ENCODE peak calls at places on chromosome 5, in ten cellular contexts. W, Z, Y, L, G, Q, T, A, I and X are unnamed samples.

GRCh38 chr5:96870094-96871021 is 5.9 kb upstream of the ERAP2 start:
- DNase-seq in W (no peak), Z (no peak), Y (no peak), L (no peak), G (no peak), Q (no peak), T (no peak), A (no peak), I (no peak), X (no peak)

GRCh38 chr5:175654807-175655206 is 3.1 kb upstream of the HRH2 start:
- DNase-seq in W (no peak), Z (no peak), Y (no peak), L (no peak), G (no peak), Q (no peak), T (no peak), A (no peak), I (no peak), X (no peak)

GRCh38 chr5:6236858-6237481 is 141.4 kb downstream of the MED10 start:
- DNase-seq in W (no peak), Z (no peak), Y (no peak), L (no peak), G (no peak), Q (no peak), T (no peak), A (no peak), I (no peak), X (no peak)

GRCh38 chr5:36874465-36874864 is 2.1 kb upstream of the NIPBL start:
- DNase-seq in W (no peak), Z (peak; percentile 35), Y (no peak), L (no peak), G (no peak), Q (no peak), T (no peak), A (peak; percentile 3), I (no peak), X (no peak)

GRCh38 chr5:132259061-132259851 is 1.8 kb downstream of the PDLIM4 start:
- DNase-seq in W (no peak), Z (peak; percentile 98), Y (no peak), L (peak; percentile 60), G (peak; percentile 75), Q (no peak), T (peak; percentile 48), A (peak; percentile 59), I (no peak), X (peak; percentile 69)

GRCh38 chr5:10310073-10310779 is 2.5 kb upstream of the CMBL start:
- DNase-seq in W (peak; percentile 71), Z (peak; percentile 71), Y (no peak), L (no peak), G (no peak), Q (no peak), T (peak; percentile 85), A (no peak), I (no peak), X (no peak)

GRCh38 chr5:34656700-34657549 is 797 bp downstream of the RAI14 start:
- DNase-seq in W (peak; percentile 21), Z (peak; percentile 74), Y (no peak), L (peak; percentile 17), G (peak; percentile 22), Q (no peak), T (peak; percentile 16), A (peak; percentile 33), I (no peak), X (peak; percentile 18)

GRCh38 chr5:123303802-123304201 is 119.4 kb downstream of the CEP120 start:
- DNase-seq in W (no peak), Z (no peak), Y (no peak), L (no peak), G (no peak), Q (no peak), T (no peak), A (no peak), I (no peak), X (no peak)

GRCh38 chr5:33091571-33092363 is 349.0 kb upstream of the TARS1 start:
- DNase-seq in W (no peak), Z (peak; percentile 81), Y (no peak), L (no peak), G (no peak), Q (no peak), T (no peak), A (no peak), I (no peak), X (no peak)

GRCh38 chr5:139486201-139486600 is 3.6 kb upstream of the STING1 start:
- DNase-seq in W (no peak), Z (no peak), Y (no peak), L (no peak), G (no peak), Q (no peak), T (no peak), A (no peak), I (no peak), X (no peak)

GRCh38 chr5:8633706-8634105 is 764.8 kb downstream of the MTRR start:
- DNase-seq in W (no peak), Z (peak; percentile 35), Y (no peak), L (no peak), G (no peak), Q (no peak), T (no peak), A (no peak), I (no peak), X (no peak)

GRCh38 chr5:138807182-138807581 is 54.0 kb downstream of the CTNNA1 start:
- DNase-seq in W (no peak), Z (no peak), Y (no peak), L (no peak), G (no peak), Q (no peak), T (no peak), A (no peak), I (no peak), X (no peak)

DNA sequence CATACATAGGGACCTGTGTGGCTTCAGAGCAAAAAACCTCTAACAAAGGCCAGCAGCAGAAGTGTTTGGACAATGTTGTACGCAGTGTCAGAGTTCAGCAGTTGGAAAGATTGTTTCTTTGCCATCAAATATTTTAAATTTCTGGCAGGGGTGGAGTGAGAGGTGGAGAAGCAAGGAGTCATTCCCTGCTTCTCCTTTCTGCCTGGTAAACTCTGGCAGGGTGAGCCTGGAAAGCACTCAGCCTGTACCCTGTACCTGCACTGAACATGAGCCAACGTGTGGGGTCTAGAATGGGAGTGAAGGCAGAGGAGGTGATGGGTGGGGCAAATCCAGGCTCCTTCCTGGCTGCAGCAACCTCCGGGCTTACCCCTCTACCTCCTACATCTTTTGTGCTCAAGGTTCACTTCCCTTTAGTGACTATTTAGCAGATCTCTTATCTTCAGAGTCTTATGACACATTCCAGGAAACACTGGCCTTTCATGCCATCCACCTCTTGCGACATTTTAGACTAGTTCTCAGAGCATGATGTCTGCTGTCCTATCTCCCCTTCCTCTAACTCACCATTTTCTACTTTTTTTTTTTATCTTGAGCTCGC is 445.0 kb upstream of the PIK3R1 start:
- DNase-seq in W (no peak), Z (peak; percentile 10), Y (no peak), L (no peak), G (no peak), Q (no peak), T (peak; percentile 46), A (no peak), I (no peak), X (no peak)
- H3K27ac ChIP-seq in W (no peak overlapping the region), Z (no peak overlapping the region), Y (no peak overlapping the region), L (no peak overlapping the region), G (no peak overlapping the region), Q (no peak overlapping the region), T (peak overlapping the region; percentile 46), A (no peak overlapping the region), I (no peak overlapping the region), X (no peak overlapping the region)

GRCh38 chr5:168879929-168880328 is 300.8 kb upstream of the PANK3 start:
- DNase-seq in W (no peak), Z (peak; percentile 38), Y (no peak), L (no peak), G (no peak), Q (no peak), T (peak; percentile 32), A (no peak), I (no peak), X (no peak)
- H3K4me3 ChIP-seq in W (no peak overlapping the region), Z (no peak overlapping the region), Y (no peak overlapping the region), L (no peak overlapping the region), G (no peak overlapping the region), Q (no peak overlapping the region), T (no peak overlapping the region), A (no peak overlapping the region), I (no peak overlapping the region), X (no peak overlapping the region)

GRCh38 chr5:172646716-172647285 is 5.7 kb downstream of the NEURL1B start:
- DNase-seq in W (peak; percentile 73), Z (peak; percentile 28), Y (no peak), L (no peak), G (no peak), Q (no peak), T (no peak), A (peak; percentile 70), I (no peak), X (peak; percentile 47)
- H3K4me1 ChIP-seq in W (no peaks in the 10 kb centered on the region), Z (no peaks in the 10 kb centered on the region), Y (peaks cover 57% of the 10 kb centered on the region), L (peaks cover 49% of the 10 kb centered on the region), G (peaks cover 10% of the 10 kb centered on the region), Q (peaks cover 28% of the 10 kb centered on the region), T (peaks cover 2% of the 10 kb centered on the region), A (peaks cover 22% of the 10 kb centered on the region), I (peaks cover 26% of the 10 kb centered on the region), X (peaks cover 100% of the 10 kb centered on the region)

GRCh38 chr5:134549714-134550113 is 24.2 kb downstream of the JADE2 start:
- DNase-seq in W (no peak), Z (peak; percentile 92), Y (no peak), L (no peak), G (no peak), Q (no peak), T (no peak), A (no peak), I (no peak), X (no peak)

GRCh38 chr5:134547579-134547978 is 22.1 kb downstream of the JADE2 start:
- DNase-seq in W (no peak), Z (peak; percentile 94), Y (no peak), L (no peak), G (peak; percentile 69), Q (no peak), T (peak; percentile 69), A (no peak), I (no peak), X (peak; percentile 33)

GRCh38 chr5:134550271-134551214 is 25.1 kb downstream of the JADE2 start:
- DNase-seq in W (no peak), Z (peak; percentile 32), Y (no peak), L (no peak), G (no peak), Q (no peak), T (no peak), A (no peak), I (no peak), X (peak; percentile 12)

GRCh38 chr5:134545070-134545868 is 19.8 kb downstream of the JADE2 start:
- DNase-seq in W (no peak), Z (no peak), Y (no peak), L (peak; percentile 71), G (peak; percentile 85), Q (no peak), T (no peak), A (no peak), I (no peak), X (peak; percentile 79)

DNA sequence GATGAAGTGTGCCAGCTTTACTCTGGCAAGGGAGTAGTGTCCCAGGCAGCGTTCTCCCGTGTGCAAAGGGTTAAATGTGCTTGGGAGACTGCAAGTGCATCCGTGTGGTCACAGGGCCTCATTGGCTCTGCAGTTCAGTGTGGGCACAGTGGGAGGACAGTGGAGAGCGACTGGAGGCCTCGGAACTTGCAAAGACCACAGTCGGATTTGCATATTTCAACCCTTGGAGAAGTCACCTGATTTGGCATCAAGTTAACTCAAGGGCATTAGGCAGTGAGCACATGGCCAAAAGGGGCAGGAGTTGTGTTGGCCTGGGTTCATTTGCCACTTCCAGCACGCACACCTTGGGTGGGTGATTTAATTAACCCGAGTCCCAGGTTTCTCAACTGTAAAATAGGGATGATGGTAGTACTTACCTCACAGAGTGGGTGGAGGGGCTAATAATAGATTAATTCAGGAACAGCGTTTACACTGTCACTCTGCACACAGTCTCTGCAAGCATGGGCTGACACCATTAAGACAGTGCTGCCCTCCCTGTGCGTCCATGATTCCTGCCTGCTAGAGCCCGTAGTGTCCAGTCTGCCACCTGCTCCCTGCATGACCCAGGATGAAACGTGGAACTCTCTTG is 22.6 kb downstream of the JADE2 start:
- DNase-seq in W (no peak), Z (no peak), Y (no peak), L (no peak), G (no peak), Q (no peak), T (no peak), A (no peak), I (no peak), X (peak; percentile 10)
- H3K27ac ChIP-seq in W (no peak overlapping the region), Z (peak overlapping the region; percentile 42), Y (peak overlapping the region; percentile 46), L (peak overlapping the region; percentile 33), G (peak overlapping the region; percentile 37), Q (peak overlapping the region; percentile 12), T (no peak overlapping the region), A (no peak overlapping the region), I (no peak overlapping the region), X (peak overlapping the region; percentile 39)